ENCODE peak calls at places on chromosomes 6 and 20, in five cellular contexts. V, D, C, U and Q are unnamed samples. For H3K36me3, the result is how much of the 10 kb centered on the place peaks cover.

GRCh38 chr6:106025655-106026054 is 60.5 kb upstream of the PRDM1 start:
- DNase-seq in V (no peak), D (no peak), C (no peak), U (no peak), Q (no peak)

GRCh38 chr6:95244749-95245148 is 332.6 kb upstream of the MANEA start:
- DNase-seq in V (no peak), D (no peak), C (no peak), U (no peak), Q (no peak)

GRCh38 chr6:23633986-23634385 is 492.0 kb upstream of the NRSN1 start:
- DNase-seq in V (no peak), D (no peak), C (no peak), U (no peak), Q (no peak)

GRCh38 chr6:107330190-107330589 is 129.2 kb downstream of the PDSS2 start:
- DNase-seq in V (no peak), D (no peak), C (no peak), U (no peak), Q (no peak)

GRCh38 chr20:57498425-57499400 is 26.2 kb downstream of the CTCFL start:
- DNase-seq in V (no peak), D (peak), C (peak), U (peak), Q (no peak)

GRCh38 chr6:143397229-143398222 is 53.0 kb downstream of the ADAT2 start:
- DNase-seq in V (no peak), D (peak), C (peak), U (peak), Q (no peak)

GRCh38 chr6:50843842-50844241 is 25.2 kb downstream of the TFAP2B start:
- DNase-seq in V (no peak), D (peak), C (no peak), U (no peak), Q (no peak)

GRCh38 chr20:7285918-7286556 is 518.6 kb downstream of the BMP2 start:
- DNase-seq in V (peak), D (peak), C (peak), U (peak), Q (peak)

GRCh38 chr20:45779011-45779915 is 12.4 kb downstream of the WFDC3 start:
- DNase-seq in V (no peak), D (no peak), C (peak), U (peak), Q (no peak)

GRCh38 chr6:71090216-71090615 is 133.4 kb upstream of the B3GAT2 start:
- DNase-seq in V (no peak), D (no peak), C (no peak), U (no peak), Q (no peak)

GRCh38 chr20:4949833-4950178 is 51.5 kb downstream of the SLC23A2 start:
- DNase-seq in V (no peak), D (peak), C (no peak), U (peak), Q (no peak)

DNA sequence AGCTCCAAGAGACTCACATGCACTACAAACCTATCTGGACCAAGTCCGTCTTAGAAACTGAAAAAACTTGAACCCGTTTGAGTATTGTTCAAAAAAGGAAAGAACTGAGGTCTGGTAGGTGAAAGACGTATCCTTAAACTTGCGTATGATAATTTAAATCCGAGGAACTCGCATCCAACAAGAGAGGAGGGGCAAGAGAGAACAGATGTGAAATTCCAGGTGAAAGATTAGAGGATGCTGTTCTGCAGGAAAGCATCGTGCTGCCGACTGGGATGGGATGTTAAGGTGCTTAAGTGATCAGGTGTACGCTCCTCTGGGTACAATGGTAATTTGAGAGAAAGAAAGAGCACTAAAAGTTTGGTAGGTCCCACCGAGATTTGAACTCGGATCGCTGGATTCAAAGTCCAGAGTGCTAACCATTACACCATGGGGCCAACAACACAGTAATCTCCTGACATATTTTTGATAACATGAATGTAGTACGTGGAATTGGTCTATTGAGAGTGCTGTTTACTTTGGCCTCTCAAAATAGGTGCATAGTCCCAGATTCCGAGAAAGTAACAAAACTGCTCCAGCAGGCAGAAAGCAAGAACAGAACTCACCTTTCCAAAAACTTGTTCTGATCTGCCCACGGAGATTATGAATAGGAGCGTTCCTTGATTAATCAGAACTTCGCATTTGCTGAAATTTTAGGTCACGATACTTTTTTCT is 53.5 kb upstream of the BTN3A2 start:
- DNase-seq in V (no peak), D (peak), C (peak), U (peak), Q (peak)
- H3K27ac ChIP-seq in V (no peak), D (no peak), C (no peak), U (peak), Q (peak)

GRCh38 chr6:75302280-75302679 is 17.7 kb upstream of the TMEM30A start:
- DNase-seq in V (no peak), D (no peak), C (no peak), U (no peak), Q (no peak)

GRCh38 chr6:75305573-75305972 is 21.0 kb upstream of the TMEM30A start:
- DNase-seq in V (no peak), D (no peak), C (no peak), U (no peak), Q (no peak)

GRCh38 chr6:75307364-75308004 is 22.9 kb upstream of the TMEM30A start:
- DNase-seq in V (no peak), D (no peak), C (no peak), U (no peak), Q (no peak)

GRCh38 chr6:75308250-75308988 is 23.8 kb upstream of the TMEM30A start:
- DNase-seq in V (no peak), D (peak), C (no peak), U (no peak), Q (no peak)

DNA sequence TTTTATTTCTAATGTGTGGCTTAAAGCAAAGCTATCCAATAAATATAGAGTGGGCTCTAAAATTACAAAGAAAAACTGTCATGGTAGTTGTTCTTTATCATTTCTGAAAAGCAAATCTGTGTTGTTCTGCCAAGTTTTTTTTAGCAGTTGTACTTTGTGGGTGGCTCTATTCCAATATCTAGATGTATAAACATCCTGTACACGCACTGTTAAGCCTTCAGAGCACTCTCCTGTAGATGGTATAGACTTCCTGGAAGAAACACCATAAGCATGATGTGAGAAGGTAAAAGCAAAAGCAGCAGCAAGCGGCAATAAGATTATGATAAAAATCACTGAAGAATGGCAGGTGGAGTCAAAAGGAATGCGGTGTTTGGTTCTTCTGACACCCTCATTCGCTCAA is 21.5 kb upstream of the TMEM30A start:
- DNase-seq in V (no peak), D (no peak), C (peak), U (no peak), Q (no peak)
- H3K4me3 ChIP-seq in V (no peak), D (no peak), C (no peak), U (no peak), Q (no peak)

DNA sequence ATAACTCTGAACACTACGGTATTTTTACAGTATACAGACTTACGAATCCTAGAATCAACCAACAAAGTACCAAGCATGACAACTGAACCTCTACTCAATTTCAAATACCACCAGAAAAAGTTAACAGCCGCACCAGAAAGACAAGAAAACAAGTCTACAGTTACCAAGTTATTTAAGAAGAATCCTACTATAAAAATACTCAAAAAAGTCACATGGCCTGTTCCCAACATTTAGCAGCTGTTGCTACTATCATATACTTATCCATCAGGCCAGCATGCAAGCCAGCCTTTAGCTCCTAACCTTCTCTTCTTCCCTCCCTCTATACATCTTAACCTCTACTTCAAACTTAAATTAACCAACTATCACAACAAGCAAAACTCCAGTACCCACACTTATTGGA is 1.9 kb downstream of the SYNCRIP start:
- DNase-seq in V (no peak), D (no peak), C (no peak), U (no peak), Q (no peak)
- H3K36me3 ChIP-seq in V (half or more), D (under half), C (under half), U (half or more), Q (half or more)

GRCh38 chr6:155604991-155605390 is 149.4 kb upstream of the NOX3 start:
- DNase-seq in V (no peak), D (no peak), C (peak), U (no peak), Q (no peak)

GRCh38 chr6:155595264-155595663 is 139.6 kb upstream of the NOX3 start:
- DNase-seq in V (no peak), D (peak), C (no peak), U (no peak), Q (no peak)

DNA sequence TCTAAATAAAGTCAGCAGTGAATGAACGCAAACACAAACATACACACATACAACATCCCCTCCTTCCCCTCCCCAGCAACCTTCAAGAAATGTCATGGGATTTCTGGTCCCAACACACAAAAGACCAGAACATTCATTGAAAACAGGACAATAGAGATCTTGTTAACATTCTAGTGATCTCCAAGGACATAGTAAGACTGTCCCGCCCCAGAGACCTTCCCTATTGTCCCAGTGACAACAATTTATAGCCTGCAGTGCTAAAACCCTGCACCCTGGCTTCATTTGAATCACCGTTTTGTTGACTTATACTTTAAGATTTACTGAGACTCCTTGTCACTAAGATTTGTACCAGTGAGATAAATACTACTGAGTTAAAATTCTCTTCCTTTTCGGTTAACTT is 143.9 kb upstream of the NOX3 start:
- DNase-seq in V (peak), D (peak), C (no peak), U (no peak), Q (no peak)
- H3K27ac ChIP-seq in V (no peak), D (no peak), C (no peak), U (no peak), Q (no peak)

GRCh38 chr20:40802886-40803285 is 113.8 kb upstream of the MAFB start:
- DNase-seq in V (no peak), D (no peak), C (no peak), U (no peak), Q (no peak)
- H3K4me3 ChIP-seq in V (no peak), D (no peak), C (no peak), U (no peak), Q (no peak)

GRCh38 chr20:25289886-25290597 is 42.2 kb downstream of the PYGB start:
- DNase-seq in V (no peak), D (no peak), C (no peak), U (no peak), Q (no peak)

GRCh38 chr20:25288291-25289181 is 40.7 kb downstream of the PYGB start:
- DNase-seq in V (no peak), D (no peak), C (no peak), U (no peak), Q (no peak)

GRCh38 chr20:25285856-25286798 is 38.2 kb downstream of the PYGB start:
- DNase-seq in V (no peak), D (no peak), C (no peak), U (no peak), Q (no peak)

GRCh38 chr20:25286917-25287316 is 39.0 kb downstream of the PYGB start:
- DNase-seq in V (no peak), D (no peak), C (no peak), U (no peak), Q (no peak)

DNA sequence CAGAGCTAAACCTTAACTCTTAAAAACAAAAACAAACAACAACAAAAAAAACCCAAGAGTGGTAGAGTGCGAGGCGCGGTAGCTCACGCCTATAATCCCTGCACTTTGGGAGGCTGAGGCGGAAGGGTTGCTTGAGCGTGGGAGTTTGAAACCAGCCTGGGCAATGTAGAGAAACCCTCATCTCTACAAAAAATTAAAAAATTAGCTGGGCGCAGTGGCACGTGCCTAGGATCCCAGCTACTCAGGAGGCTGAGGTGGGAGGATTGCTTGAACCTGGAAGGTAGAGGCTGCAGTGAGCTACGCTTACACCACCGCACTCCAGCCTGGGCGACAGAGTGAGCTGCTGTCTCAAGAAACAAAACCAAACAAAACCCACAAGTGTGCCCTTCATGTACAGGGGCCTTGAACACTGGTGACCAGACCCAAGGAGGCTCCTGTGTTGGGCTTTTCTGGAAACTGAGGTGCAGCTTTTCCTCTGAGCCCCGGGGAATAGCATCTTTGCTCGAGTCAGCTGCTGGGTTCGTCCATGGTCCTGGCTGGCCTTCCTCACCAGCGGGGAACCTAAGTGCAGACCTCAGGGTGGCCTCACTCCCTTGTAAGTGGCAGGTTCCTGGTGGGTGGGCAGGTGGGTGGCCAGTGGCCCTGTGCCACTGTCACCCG is 39.9 kb downstream of the PYGB start:
- DNase-seq in V (no peak), D (no peak), C (no peak), U (no peak), Q (no peak)
- H3K36me3 ChIP-seq in V (half or more), D (under half), C (half or more), U (under half), Q (under half)

GRCh38 chr6:154732824-154733609 is at the start of gene SCAF8:
- DNase-seq in V (peak), D (peak), C (peak), U (peak), Q (peak)
- H3K27ac ChIP-seq in V (peak), D (peak), C (peak), U (peak), Q (peak)

DNA sequence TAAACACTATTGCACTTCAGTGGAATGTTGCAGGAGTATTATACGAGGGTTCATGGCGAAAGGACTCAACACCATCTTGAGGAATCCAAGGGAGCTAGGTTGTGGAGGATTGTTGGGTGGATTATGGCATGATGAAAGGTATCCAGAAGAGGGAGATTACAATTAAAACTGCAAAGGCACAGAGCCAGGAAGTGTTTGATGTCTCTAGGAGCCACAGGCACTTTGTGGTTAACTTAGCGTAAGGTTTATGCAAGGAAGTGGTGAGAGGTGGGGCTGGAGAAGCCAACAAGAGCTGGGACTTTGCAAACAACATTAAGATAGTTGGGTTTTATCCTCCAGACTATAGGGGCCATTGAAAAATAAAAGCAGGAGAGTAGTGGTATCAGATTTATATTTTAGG is 86.6 kb upstream of the TPD52L1 start:
- DNase-seq in V (no peak), D (peak), C (peak), U (no peak), Q (peak)
- H3K4me3 ChIP-seq in V (no peak), D (no peak), C (no peak), U (no peak), Q (no peak)